ENCODE peak calls at places on chromosome 16, in seven cellular contexts. One of them, this sample, is unnamed.

GRCh38 chr16:67844441-67844840 is 2.3 kb upstream of the NUTF2 start:
- DNase-seq in mesendoderm: no peak
- DNase-seq in right atrium auricular region: no peak
- DNase-seq in effector memory CD4-positive, alpha-beta T cell: no peak
- DNase-seq in thoracic aorta: no peak
- DNase-seq in lung: no peak
- DNase-seq in mucosa of descending colon: no peak
- DNase-seq in this sample: no peak

GRCh38 chr16:27345201-27345600 is 31.4 kb downstream of the IL4R start:
- DNase-seq in thoracic aorta: no peak
- DNase-seq in effector memory CD4-positive, alpha-beta T cell: no peak
- DNase-seq in mesendoderm: no peak
- DNase-seq in lung: no peak
- DNase-seq in right atrium auricular region: no peak
- DNase-seq in mucosa of descending colon: no peak
- DNase-seq in this sample: no peak

GRCh38 chr16:4323845-4324478 is 8.1 kb downstream of the GLIS2 start:
- DNase-seq in right atrium auricular region: no peak
- DNase-seq in mesendoderm: peak
- DNase-seq in lung: no peak
- DNase-seq in thoracic aorta: no peak
- DNase-seq in mucosa of descending colon: no peak
- DNase-seq in effector memory CD4-positive, alpha-beta T cell: no peak
- DNase-seq in this sample: no peak

GRCh38 chr16:81900456-81900855 is 110.8 kb downstream of the SDR42E1 start:
- DNase-seq in effector memory CD4-positive, alpha-beta T cell: no peak
- DNase-seq in mucosa of descending colon: no peak
- DNase-seq in lung: no peak
- DNase-seq in thoracic aorta: no peak
- DNase-seq in right atrium auricular region: no peak
- DNase-seq in mesendoderm: no peak
- DNase-seq in this sample: no peak

GRCh38 chr16:67538666-67539101 is 10.1 kb downstream of the RIPOR1 start:
- DNase-seq in thoracic aorta: no peak
- DNase-seq in mucosa of descending colon: no peak
- DNase-seq in right atrium auricular region: no peak
- DNase-seq in effector memory CD4-positive, alpha-beta T cell: no peak
- DNase-seq in lung: no peak
- DNase-seq in mesendoderm: peak
- DNase-seq in this sample: no peak

GRCh38 chr16:3458852-3459361 is 15.4 kb downstream of the NAA60 start:
- DNase-seq in mesendoderm: no peak
- DNase-seq in mucosa of descending colon: no peak
- DNase-seq in lung: peak
- DNase-seq in right atrium auricular region: no peak
- DNase-seq in thoracic aorta: no peak
- DNase-seq in effector memory CD4-positive, alpha-beta T cell: no peak
- DNase-seq in this sample: peak

GRCh38 chr16:69831212-69832123 is 69.3 kb downstream of the WWP2 start:
- DNase-seq in effector memory CD4-positive, alpha-beta T cell: no peak
- DNase-seq in thoracic aorta: no peak
- DNase-seq in lung: no peak
- DNase-seq in mesendoderm: no peak
- DNase-seq in mucosa of descending colon: no peak
- DNase-seq in right atrium auricular region: no peak
- DNase-seq in this sample: no peak

GRCh38 chr16:31073073-31073822 is 792 bp downstream of the ZNF668 start:
- DNase-seq in mesendoderm: peak
- DNase-seq in thoracic aorta: peak
- DNase-seq in lung: peak
- DNase-seq in right atrium auricular region: peak
- DNase-seq in mucosa of descending colon: peak
- DNase-seq in effector memory CD4-positive, alpha-beta T cell: peak
- DNase-seq in this sample: peak

GRCh38 chr16:88805887-88806393 is 2.4 kb downstream of the CDT1 start:
- DNase-seq in effector memory CD4-positive, alpha-beta T cell: no peak
- DNase-seq in lung: no peak
- DNase-seq in right atrium auricular region: no peak
- DNase-seq in thoracic aorta: no peak
- DNase-seq in mucosa of descending colon: no peak
- DNase-seq in mesendoderm: no peak
- DNase-seq in this sample: no peak

GRCh38 chr16:17313085-17313611 is 157.6 kb downstream of the XYLT1 start:
- DNase-seq in right atrium auricular region: peak
- DNase-seq in mesendoderm: no peak
- DNase-seq in lung: no peak
- DNase-seq in mucosa of descending colon: peak
- DNase-seq in thoracic aorta: no peak
- DNase-seq in effector memory CD4-positive, alpha-beta T cell: no peak
- DNase-seq in this sample: no peak

GRCh38 chr16:50585331-50585776 is 37.2 kb downstream of the NKD1 start:
- DNase-seq in effector memory CD4-positive, alpha-beta T cell: no peak
- DNase-seq in right atrium auricular region: peak
- DNase-seq in mucosa of descending colon: peak
- DNase-seq in lung: peak
- DNase-seq in mesendoderm: no peak
- DNase-seq in thoracic aorta: peak
- DNase-seq in this sample: no peak

GRCh38 chr16:12611006-12611477 is 192.6 kb downstream of the CPPED1 start:
- DNase-seq in mucosa of descending colon: no peak
- DNase-seq in thoracic aorta: no peak
- DNase-seq in right atrium auricular region: no peak
- DNase-seq in effector memory CD4-positive, alpha-beta T cell: no peak
- DNase-seq in lung: no peak
- DNase-seq in mesendoderm: peak
- DNase-seq in this sample: no peak

GRCh38 chr16:48366165-48367093 is 18.8 kb downstream of the SIAH1 start:
- DNase-seq in right atrium auricular region: no peak
- DNase-seq in mucosa of descending colon: no peak
- DNase-seq in lung: peak
- DNase-seq in effector memory CD4-positive, alpha-beta T cell: peak
- DNase-seq in thoracic aorta: no peak
- DNase-seq in mesendoderm: peak
- DNase-seq in this sample: peak

GRCh38 chr16:66923247-66923851 is 2.0 kb downstream of the RRAD start:
- DNase-seq in effector memory CD4-positive, alpha-beta T cell: no peak
- DNase-seq in mucosa of descending colon: no peak
- DNase-seq in lung: no peak
- DNase-seq in thoracic aorta: no peak
- DNase-seq in mesendoderm: no peak
- DNase-seq in right atrium auricular region: no peak
- DNase-seq in this sample: no peak

GRCh38 chr16:17245727-17246576 is 224.8 kb downstream of the XYLT1 start:
- DNase-seq in mucosa of descending colon: no peak
- DNase-seq in thoracic aorta: no peak
- DNase-seq in right atrium auricular region: no peak
- DNase-seq in lung: no peak
- DNase-seq in effector memory CD4-positive, alpha-beta T cell: no peak
- DNase-seq in mesendoderm: peak
- DNase-seq in this sample: no peak

GRCh38 chr16:81945665-81946064 is 65.6 kb downstream of the SDR42E1 start:
- DNase-seq in mesendoderm: no peak
- DNase-seq in right atrium auricular region: no peak
- DNase-seq in mucosa of descending colon: no peak
- DNase-seq in lung: no peak
- DNase-seq in thoracic aorta: no peak
- DNase-seq in effector memory CD4-positive, alpha-beta T cell: no peak
- DNase-seq in this sample: no peak

GRCh38 chr16:9578459-9578858 is 487.0 kb downstream of the HAPSTR1 start:
- DNase-seq in effector memory CD4-positive, alpha-beta T cell: no peak
- DNase-seq in mesendoderm: no peak
- DNase-seq in lung: no peak
- DNase-seq in right atrium auricular region: no peak
- DNase-seq in mucosa of descending colon: no peak
- DNase-seq in thoracic aorta: no peak
- DNase-seq in this sample: no peak

GRCh38 chr16:84013787-84014569 is 28.6 kb downstream of the SLC38A8 start:
- DNase-seq in thoracic aorta: no peak
- DNase-seq in mesendoderm: peak
- DNase-seq in mucosa of descending colon: peak
- DNase-seq in lung: peak
- DNase-seq in effector memory CD4-positive, alpha-beta T cell: peak
- DNase-seq in right atrium auricular region: no peak
- DNase-seq in this sample: peak

GRCh38 chr16:1584926-1585487 is 26.9 kb downstream of the IFT140 start:
- DNase-seq in right atrium auricular region: no peak
- DNase-seq in effector memory CD4-positive, alpha-beta T cell: no peak
- DNase-seq in mesendoderm: no peak
- DNase-seq in mucosa of descending colon: no peak
- DNase-seq in lung: no peak
- DNase-seq in thoracic aorta: no peak
- DNase-seq in this sample: no peak
- H3K4me3 ChIP-seq in right atrium auricular region: no peak
- H3K4me3 ChIP-seq in effector memory CD4-positive, alpha-beta T cell: no peak
- H3K4me3 ChIP-seq in mesendoderm: no peak
- H3K4me3 ChIP-seq in mucosa of descending colon: no peak
- H3K4me3 ChIP-seq in lung: no peak
- H3K4me3 ChIP-seq in thoracic aorta: no peak
- H3K4me3 ChIP-seq in this sample: no peak

GRCh38 chr16:49483251-49483650 is 109.6 kb downstream of the C16orf78 start:
- DNase-seq in thoracic aorta: no peak
- DNase-seq in mesendoderm: no peak
- DNase-seq in right atrium auricular region: no peak
- DNase-seq in effector memory CD4-positive, alpha-beta T cell: no peak
- DNase-seq in mucosa of descending colon: no peak
- DNase-seq in lung: no peak
- DNase-seq in this sample: no peak

GRCh38 chr16:49484936-49485335 is 111.3 kb downstream of the C16orf78 start:
- DNase-seq in thoracic aorta: no peak
- DNase-seq in effector memory CD4-positive, alpha-beta T cell: no peak
- DNase-seq in mucosa of descending colon: no peak
- DNase-seq in lung: no peak
- DNase-seq in mesendoderm: no peak
- DNase-seq in right atrium auricular region: no peak
- DNase-seq in this sample: no peak

GRCh38 chr16:49484454-49484853 is 110.8 kb downstream of the C16orf78 start:
- DNase-seq in mesendoderm: peak
- DNase-seq in mucosa of descending colon: peak
- DNase-seq in thoracic aorta: peak
- DNase-seq in lung: peak
- DNase-seq in right atrium auricular region: peak
- DNase-seq in effector memory CD4-positive, alpha-beta T cell: no peak
- DNase-seq in this sample: no peak

GRCh38 chr16:49483651-49484451 is 110.2 kb downstream of the C16orf78 start:
- DNase-seq in right atrium auricular region: no peak
- DNase-seq in effector memory CD4-positive, alpha-beta T cell: no peak
- DNase-seq in mucosa of descending colon: no peak
- DNase-seq in mesendoderm: no peak
- DNase-seq in thoracic aorta: no peak
- DNase-seq in lung: no peak
- DNase-seq in this sample: no peak

GRCh38 chr16:49482690-49483089 is 109.1 kb downstream of the C16orf78 start:
- DNase-seq in mucosa of descending colon: no peak
- DNase-seq in effector memory CD4-positive, alpha-beta T cell: no peak
- DNase-seq in mesendoderm: no peak
- DNase-seq in right atrium auricular region: no peak
- DNase-seq in lung: no peak
- DNase-seq in thoracic aorta: no peak
- DNase-seq in this sample: no peak
- H3K4me3 ChIP-seq in mucosa of descending colon: no peak
- H3K4me3 ChIP-seq in effector memory CD4-positive, alpha-beta T cell: no peak
- H3K4me3 ChIP-seq in mesendoderm: no peak
- H3K4me3 ChIP-seq in right atrium auricular region: no peak
- H3K4me3 ChIP-seq in lung: no peak
- H3K4me3 ChIP-seq in thoracic aorta: no peak
- H3K4me3 ChIP-seq in this sample: no peak

GRCh38 chr16:30009990-30010816 is 624 bp downstream of the DOC2A start:
- DNase-seq in effector memory CD4-positive, alpha-beta T cell: no peak
- DNase-seq in lung: no peak
- DNase-seq in mucosa of descending colon: no peak
- DNase-seq in thoracic aorta: no peak
- DNase-seq in mesendoderm: no peak
- DNase-seq in right atrium auricular region: no peak
- DNase-seq in this sample: no peak
- H3K4me3 ChIP-seq in effector memory CD4-positive, alpha-beta T cell: peak
- H3K4me3 ChIP-seq in lung: no peak
- H3K4me3 ChIP-seq in mucosa of descending colon: no peak
- H3K4me3 ChIP-seq in thoracic aorta: peak
- H3K4me3 ChIP-seq in mesendoderm: no peak
- H3K4me3 ChIP-seq in right atrium auricular region: peak
- H3K4me3 ChIP-seq in this sample: peak

GRCh38 chr16:10877472-10877946 is 507 bp downstream of the CIITA start:
- DNase-seq in mesendoderm: no peak
- DNase-seq in mucosa of descending colon: no peak
- DNase-seq in effector memory CD4-positive, alpha-beta T cell: no peak
- DNase-seq in right atrium auricular region: no peak
- DNase-seq in thoracic aorta: no peak
- DNase-seq in lung: no peak
- DNase-seq in this sample: no peak

GRCh38 chr16:10880609-10881452 is 3.8 kb downstream of the CIITA start:
- DNase-seq in mesendoderm: no peak
- DNase-seq in effector memory CD4-positive, alpha-beta T cell: no peak
- DNase-seq in right atrium auricular region: no peak
- DNase-seq in thoracic aorta: no peak
- DNase-seq in lung: no peak
- DNase-seq in mucosa of descending colon: no peak
- DNase-seq in this sample: no peak

GRCh38 chr16:10878328-10878643 is 1.3 kb downstream of the CIITA start:
- DNase-seq in lung: no peak
- DNase-seq in effector memory CD4-positive, alpha-beta T cell: no peak
- DNase-seq in mesendoderm: no peak
- DNase-seq in mucosa of descending colon: no peak
- DNase-seq in right atrium auricular region: no peak
- DNase-seq in thoracic aorta: no peak
- DNase-seq in this sample: no peak

GRCh38 chr16:10879681-10880589 is 2.9 kb downstream of the CIITA start:
- DNase-seq in mucosa of descending colon: no peak
- DNase-seq in mesendoderm: no peak
- DNase-seq in thoracic aorta: no peak
- DNase-seq in lung: no peak
- DNase-seq in effector memory CD4-positive, alpha-beta T cell: no peak
- DNase-seq in right atrium auricular region: no peak
- DNase-seq in this sample: no peak

DNA sequence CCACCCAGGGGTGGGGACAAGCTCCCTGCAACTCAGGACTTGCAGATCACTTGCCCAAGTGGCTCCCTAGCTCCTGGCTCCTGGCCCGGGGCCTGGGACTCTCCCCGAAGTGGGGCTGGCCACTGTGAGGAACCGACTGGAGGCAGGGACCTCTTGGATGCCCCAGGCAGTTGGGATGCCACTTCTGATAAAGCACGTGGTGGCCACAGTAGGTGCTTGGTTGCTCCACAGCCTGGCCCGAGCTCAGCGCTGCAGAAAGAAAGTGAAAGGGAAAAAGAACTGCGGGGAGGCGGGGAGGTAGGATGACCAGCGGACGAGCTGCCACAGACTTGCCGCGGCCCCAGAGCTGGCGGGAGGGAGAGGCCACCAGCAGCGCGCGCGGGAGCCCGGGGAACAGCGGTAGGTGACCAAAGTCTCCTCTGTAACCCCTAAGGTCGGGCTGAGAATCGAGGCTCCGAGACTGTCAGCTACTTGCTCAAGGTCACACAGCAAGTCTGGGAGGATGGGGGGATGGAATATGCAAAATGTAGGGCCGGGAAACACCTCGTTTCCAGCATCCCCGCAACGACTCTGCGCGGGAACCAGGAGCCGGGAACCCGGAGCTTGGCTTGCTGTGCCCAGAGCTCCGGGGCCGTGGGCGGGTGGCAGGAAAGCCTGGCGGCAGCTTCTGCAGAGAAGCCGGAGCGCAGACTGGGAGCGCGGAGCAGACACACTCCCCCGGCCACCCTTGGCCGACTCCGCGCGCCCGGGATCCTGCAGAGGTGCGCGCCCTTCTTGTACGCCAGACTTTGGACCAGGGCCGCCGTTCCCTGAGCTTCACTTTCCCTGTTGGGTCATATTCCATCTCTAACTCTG is 1.9 kb downstream of the CIITA start:
- DNase-seq in mucosa of descending colon: peak
- DNase-seq in mesendoderm: no peak
- DNase-seq in thoracic aorta: no peak
- DNase-seq in lung: peak
- DNase-seq in effector memory CD4-positive, alpha-beta T cell: no peak
- DNase-seq in right atrium auricular region: no peak
- DNase-seq in this sample: no peak
- H3K4me3 ChIP-seq in mucosa of descending colon: peak
- H3K4me3 ChIP-seq in mesendoderm: no peak
- H3K4me3 ChIP-seq in thoracic aorta: peak
- H3K4me3 ChIP-seq in lung: peak
- H3K4me3 ChIP-seq in effector memory CD4-positive, alpha-beta T cell: peak
- H3K4me3 ChIP-seq in right atrium auricular region: peak
- H3K4me3 ChIP-seq in this sample: no peak

This sample was measured in Jurkat, Clone E6-1.